ENCODE peak calls at places on chromosome 18, in six cellular contexts. M is suprapubic skin, D is B cell, Y is LNCaP clone FGC, A is omental fat pad, H is HCT116. U is an unnamed sample.

GRCh38 chr18:7334973-7335568 is 104.2 kb downstream of the LRRC30 start:
- DNase-seq in M (no peak), D (no peak), Y (no peak), A (no peak), H (no peak), U (no peak)

GRCh38 chr18:36411745-36412168 is 114.2 kb downstream of the FHOD3 start:
- DNase-seq in M (no peak), D (no peak), Y (no peak), A (no peak), H (peak; percentile 50), U (no peak)

GRCh38 chr18:50193796-50194622 is 938 bp downstream of the MYO5B start:
- DNase-seq in M (no peak), D (peak; percentile 33), Y (no peak), A (no peak), H (no peak), U (no peak)

GRCh38 chr18:48948112-48949050 is 2.4 kb downstream of the SMAD7 start:
- DNase-seq in M (no peak), D (peak; percentile 89), Y (peak; percentile 61), A (no peak), H (no peak), U (no peak)

GRCh38 chr18:75244336-75244735 is 33.7 kb downstream of the TSHZ1 start:
- DNase-seq in M (no peak), D (no peak), Y (no peak), A (no peak), H (no peak), U (no peak)

GRCh38 chr18:50687491-50687890 is 127.6 kb downstream of the MAPK4 start:
- DNase-seq in M (no peak), D (no peak), Y (no peak), A (no peak), H (no peak), U (no peak)

GRCh38 chr18:62437520-62438329 is 85.1 kb upstream of the ZCCHC2 start:
- DNase-seq in M (no peak), D (no peak), Y (no peak), A (no peak), H (no peak), U (peak; percentile 69)

GRCh38 chr18:50183556-50183955 is 11.4 kb downstream of the MYO5B start:
- DNase-seq in M (no peak), D (no peak), Y (no peak), A (no peak), H (peak; percentile 46), U (no peak)

GRCh38 chr18:57768557-57769326 is 34.4 kb downstream of the ATP8B1 start:
- DNase-seq in M (no peak), D (no peak), Y (no peak), A (no peak), H (no peak), U (no peak)

GRCh38 chr18:36217348-36217747 is 30.1 kb downstream of the MOCOS start:
- DNase-seq in M (no peak), D (no peak), Y (no peak), A (no peak), H (no peak), U (no peak)

GRCh38 chr18:78542204-78542603 is 437.4 kb upstream of the SALL3 start:
- DNase-seq in M (no peak), D (no peak), Y (peak; percentile 63), A (no peak), H (no peak), U (no peak)

GRCh38 chr18:45413180-45413836 is 202.0 kb upstream of the SLC14A2 start:
- DNase-seq in M (no peak), D (no peak), Y (no peak), A (no peak), H (no peak), U (no peak)

GRCh38 chr18:39215920-39216319 is 1650.3 kb upstream of the CELF4 start:
- DNase-seq in M (no peak), D (no peak), Y (no peak), A (no peak), H (no peak), U (no peak)

GRCh38 chr18:5424903-5425302 is 118.9 kb downstream of the EPB41L3 start:
- DNase-seq in M (no peak), D (peak; percentile 31), Y (peak; percentile 3), A (no peak), H (no peak), U (no peak)

GRCh38 chr18:2218101-2218500 is 353.2 kb downstream of the METTL4 start:
- DNase-seq in M (no peak), D (no peak), Y (no peak), A (no peak), H (no peak), U (no peak)

GRCh38 chr18:76757343-76757742 is 65.0 kb upstream of the ZNF236 start:
- DNase-seq in M (no peak), D (no peak), Y (no peak), A (no peak), H (no peak), U (no peak)

GRCh38 chr18:79964330-79965118 is at the start of gene HSBP1L1:
- DNase-seq in M (no peak), D (peak; percentile 82), Y (no peak), A (peak; percentile 24), H (peak; percentile 48), U (peak; percentile 58)
- TF ChIP-seq CTCF in M (peak; percentile 34), D (peak; percentile 23), Y (peak; percentile 39), A (no peak), H (peak; percentile 19), U (peak; percentile 36)

DNA sequence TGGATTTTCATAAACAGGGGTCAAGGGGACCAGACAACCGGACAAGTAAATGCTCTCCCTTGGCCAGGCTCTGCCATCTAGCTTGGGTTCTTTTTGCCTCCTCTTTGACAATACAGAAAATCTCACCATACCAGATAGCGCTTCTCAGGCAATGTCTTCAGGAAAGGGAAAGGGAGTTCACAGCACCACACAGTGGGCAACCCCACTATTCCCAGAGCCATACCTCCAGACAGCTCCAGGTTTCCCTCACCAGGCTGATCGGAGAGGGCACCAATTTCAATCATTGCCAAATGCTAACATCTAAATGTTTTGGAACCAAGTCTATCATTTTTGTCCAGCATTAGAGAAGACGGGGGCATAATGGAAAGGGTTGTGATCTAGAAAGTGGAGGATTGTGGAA is 28.1 kb downstream of the CCDC68 start:
- DNase-seq in M (no peak), D (no peak), Y (no peak), A (no peak), H (no peak), U (no peak)
- TF ChIP-seq CTCF in M (no peak), D (no peak), Y (no peak), A (no peak), H (no peak), U (no peak)

GRCh38 chr18:65202091-65202490 is 548.7 kb upstream of the CDH7 start:
- DNase-seq in M (no peak), D (no peak), Y (no peak), A (no peak), H (no peak), U (no peak)

DNA sequence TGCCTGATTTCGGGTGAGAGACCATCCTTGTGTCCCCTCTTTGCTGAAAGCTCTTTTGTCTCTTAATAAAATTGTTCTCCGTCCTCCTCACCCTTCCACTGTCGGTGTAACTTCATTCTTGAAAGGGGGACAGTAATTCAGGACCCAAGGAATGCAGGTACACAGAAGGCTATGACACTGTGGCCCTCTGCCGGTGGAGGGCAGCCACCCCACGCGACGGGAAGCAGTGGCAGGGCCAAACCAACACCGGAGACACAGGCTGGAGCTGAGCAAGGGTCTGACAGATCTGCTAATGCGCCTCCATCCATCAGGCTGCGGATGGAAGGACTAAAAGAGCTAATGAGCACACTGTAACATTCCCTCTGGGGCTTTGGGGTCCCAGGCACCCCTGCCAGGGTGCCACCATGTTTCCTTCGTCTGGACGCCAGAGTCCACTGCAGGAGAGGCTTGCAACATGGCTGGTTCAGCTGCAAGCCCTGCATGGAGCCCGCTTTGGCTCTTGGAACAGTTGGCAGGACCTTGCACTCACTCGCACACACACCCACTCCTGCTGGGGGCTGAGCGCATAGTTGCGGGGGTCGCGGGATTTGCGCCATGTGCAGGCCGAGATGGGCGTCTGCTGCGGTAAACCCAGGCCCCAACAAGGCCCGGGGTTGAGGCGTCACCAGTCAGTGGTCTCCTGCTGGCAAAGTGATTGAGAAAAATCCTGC is 544.1 kb upstream of the CDH7 start:
- DNase-seq in M (no peak), D (no peak), Y (no peak), A (no peak), H (no peak), U (no peak)
- TF ChIP-seq CTCF in M (no peak), D (no peak), Y (peak; percentile 78), A (no peak), H (no peak), U (no peak)

GRCh38 chr18:31819106-31819924 is 58.6 kb upstream of the SLC25A52 start:
- DNase-seq in M (no peak), D (peak; percentile 26), Y (peak; percentile 17), A (no peak), H (peak; percentile 39), U (no peak)

GRCh38 chr18:31825772-31826171 is 65.1 kb upstream of the SLC25A52 start:
- DNase-seq in M (no peak), D (no peak), Y (no peak), A (no peak), H (no peak), U (no peak)

GRCh38 chr18:31821452-31822171 is 60.9 kb upstream of the SLC25A52 start:
- DNase-seq in M (no peak), D (no peak), Y (no peak), A (no peak), H (no peak), U (no peak)

DNA sequence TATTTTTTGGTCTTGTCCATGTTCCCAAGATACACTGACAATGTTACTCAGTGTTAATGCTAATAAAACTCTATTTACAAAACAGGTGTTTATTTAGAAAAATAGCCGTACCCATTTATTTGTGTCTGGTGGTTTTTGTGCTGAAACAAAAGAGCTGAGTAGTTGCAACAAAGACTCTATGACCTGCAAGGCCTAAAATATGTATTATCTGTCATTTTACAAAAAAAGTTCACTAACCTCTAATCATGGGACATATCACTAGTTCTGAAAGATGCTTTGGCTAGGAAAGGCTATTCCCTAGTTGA is 59.2 kb upstream of the SLC25A52 start:
- DNase-seq in M (no peak), D (no peak), Y (no peak), A (no peak), H (no peak), U (no peak)
- TF ChIP-seq CTCF in M (no peak), D (peak; percentile 51), Y (no peak), A (no peak), H (no peak), U (peak; percentile 56)

GRCh38 chr18:56083097-56083865 is 495.3 kb upstream of the TCF4 start:
- DNase-seq in M (no peak), D (no peak), Y (no peak), A (no peak), H (no peak), U (no peak)
- TF ChIP-seq CTCF in M (no peak), D (no peak), Y (peak; percentile 2), A (no peak), H (no peak), U (no peak)

DNA sequence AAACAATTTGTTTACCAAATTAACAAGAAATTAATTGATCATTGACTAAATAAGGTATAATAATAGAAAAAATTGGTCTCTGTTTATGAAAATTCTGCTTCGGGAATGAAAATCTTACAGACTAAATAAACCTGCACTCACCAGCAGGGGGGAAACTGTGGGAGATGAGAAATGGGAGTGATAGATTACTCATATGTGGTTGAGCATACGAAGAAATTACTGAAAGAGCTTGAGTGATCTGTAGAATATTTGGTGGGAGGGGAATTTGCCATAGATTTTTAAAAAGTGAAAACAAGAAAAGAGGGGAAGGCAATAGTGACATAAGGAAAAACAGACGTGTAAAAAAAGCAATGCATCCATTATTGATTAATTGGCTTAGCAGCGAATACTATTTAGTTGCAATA is 2.2 kb downstream of the HMSD start:
- DNase-seq in M (no peak), D (no peak), Y (no peak), A (no peak), H (no peak), U (no peak)
- TF ChIP-seq CTCF in M (no peak), D (peak; percentile 9), Y (no peak), A (no peak), H (peak; percentile 25), U (no peak)